ENCODE peak calls at places on chromosome 13, in six cellular contexts. A is cardiac muscle cell; K is stimulated activated CD4-positive, alpha-beta T cell treated with anti-CD3 and anti-CD28 coated beads, Interleukin-2, amount 100 ng/mL, for 48 hours; M is NCI-H460; S is HS-5; U is NT2/D1. P is an unnamed sample.

GRCh38 chr13:31639443-31640163 is 99.7 kb upstream of the RXFP2 start:
- DNase-seq in U (no peak), M (no peak), S (no peak), K (no peak), A (no peak), P (no peak)

GRCh38 chr13:110332750-110333149 is 25.7 kb downstream of the COL4A2 start:
- DNase-seq in U (no peak), K (no peak), M (no peak), A (no peak), S (no peak), P (no peak)

GRCh38 chr13:72643339-72643989 is 84.0 kb downstream of the MZT1 start:
- DNase-seq in U (no peak), K (peak; percentile 62), A (peak; percentile 47), S (no peak), M (peak; percentile 39), P (peak; percentile 64)

GRCh38 chr13:22047082-22047784 is 376.4 kb downstream of the FGF9 start:
- DNase-seq in K (no peak), S (no peak), U (no peak), M (no peak), A (no peak), P (peak; percentile 23)

GRCh38 chr13:30362869-30363268 is 55.5 kb upstream of the KATNAL1 start:
- DNase-seq in S (no peak), M (no peak), K (no peak), U (no peak), A (no peak), P (no peak)

GRCh38 chr13:71169125-71169524 is 697.9 kb downstream of the DACH1 start:
- DNase-seq in K (no peak), U (no peak), A (no peak), M (no peak), S (no peak), P (no peak)

GRCh38 chr13:26558074-26558805 is 757 bp downstream of the WASF3 start:
- DNase-seq in U (peak; percentile 1), A (peak; percentile 37), S (no peak), M (no peak), K (no peak), P (no peak)

GRCh38 chr13:32829676-32830091 is 186.5 kb upstream of the KL start:
- DNase-seq in A (no peak), S (peak; percentile 32), K (no peak), M (no peak), U (no peak), P (no peak)

GRCh38 chr13:80276371-80277289 is 64.3 kb downstream of the SPRY2 start:
- DNase-seq in U (peak; percentile 50), S (no peak), A (no peak), K (no peak), M (no peak), P (no peak)

GRCh38 chr13:101398191-101398590 is 18.1 kb downstream of the NALCN start:
- DNase-seq in S (no peak), M (no peak), A (no peak), U (no peak), K (no peak), P (no peak)

GRCh38 chr13:54733639-54734038 is 1705.0 kb downstream of the OLFM4 start:
- DNase-seq in U (peak; percentile 1), M (peak; percentile 19), S (no peak), K (no peak), A (peak; percentile 24), P (no peak)

GRCh38 chr13:20672772-20673171 is 30.7 kb upstream of the IL17D start:
- DNase-seq in U (no peak), S (no peak), A (no peak), K (no peak), M (no peak), P (no peak)

GRCh38 chr13:51620165-51620983 is 36.1 kb downstream of the WDFY2 start:
- DNase-seq in K (no peak), U (no peak), M (no peak), A (no peak), S (no peak), P (no peak)

GRCh38 chr13:67383358-67383757 is 153.2 kb upstream of the PCDH9 start:
- DNase-seq in M (no peak), K (no peak), S (no peak), U (no peak), A (no peak), P (no peak)

GRCh38 chr13:112952759-112953541 is 16.1 kb upstream of the MCF2L start:
- DNase-seq in A (no peak), U (no peak), S (no peak), K (no peak), M (no peak), P (no peak)

GRCh38 chr13:75326173-75327131 is 155.5 kb downstream of the TBC1D4 start:
- DNase-seq in K (peak; percentile 49), A (no peak), U (no peak), M (no peak), S (no peak), P (peak; percentile 70)

GRCh38 chr13:71254384-71254783 is 612.6 kb downstream of the DACH1 start:
- DNase-seq in U (no peak), A (no peak), S (no peak), M (no peak), K (no peak), P (no peak)

GRCh38 chr13:83150616-83151307 is 731.5 kb downstream of the SLITRK1 start:
- DNase-seq in U (no peak), M (no peak), A (no peak), S (no peak), K (no peak), P (no peak)

GRCh38 chr13:23902975-23903905 is 5.9 kb upstream of the C1QTNF9B start:
- DNase-seq in U (no peak), A (peak; percentile 18), K (no peak), M (no peak), S (no peak), P (no peak)

GRCh38 chr13:51970251-51970793 is 40.9 kb downstream of the ATP7B start:
- DNase-seq in U (no peak), K (no peak), S (no peak), M (no peak), A (no peak), P (no peak)

GRCh38 chr13:112114391-112114790 is 47.4 kb downstream of the SOX1 start:
- DNase-seq in U (no peak), S (no peak), A (no peak), K (no peak), M (no peak), P (no peak)

GRCh38 chr13:41222259-41222852 is 28.0 kb upstream of the KBTBD7 start:
- DNase-seq in K (peak; percentile 52), U (peak; percentile 22), M (peak; percentile 47), S (no peak), A (peak; percentile 60), P (peak; percentile 70)

GRCh38 chr13:72565893-72566292 is 161.5 kb downstream of the MZT1 start:
- DNase-seq in M (peak; percentile 27), S (no peak), K (no peak), A (peak; percentile 68), U (peak; percentile 3), P (no peak)

GRCh38 chr13:113125506-113126264 is 3.1 kb downstream of the F10 start:
- DNase-seq in U (no peak), A (no peak), S (no peak), K (no peak), M (no peak), P (no peak)

GRCh38 chr13:86569119-86569518 is 769.9 kb upstream of the SLITRK6 start:
- DNase-seq in S (no peak), A (no peak), K (no peak), M (no peak), U (no peak), P (no peak)

GRCh38 chr13:85693889-85694511 is 105.2 kb downstream of the SLITRK6 start:
- DNase-seq in U (no peak), A (no peak), K (no peak), M (peak; percentile 3), S (no peak), P (no peak)

GRCh38 chr13:41520016-41520698 is 62.8 kb downstream of the RGCC start:
- DNase-seq in K (no peak), U (no peak), A (no peak), S (no peak), M (no peak), P (no peak)

GRCh38 chr13:43036386-43037220 is 13.2 kb downstream of the DNAJC15 start:
- DNase-seq in U (no peak), K (no peak), A (no peak), M (no peak), S (no peak), P (no peak)

GRCh38 chr13:75661443-75661842 is 25.3 kb downstream of the LMO7 start:
- DNase-seq in U (no peak), S (no peak), A (no peak), M (no peak), K (no peak), P (no peak)

GRCh38 chr13:36356058-36356457 is 9.9 kb upstream of the SPART start:
- DNase-seq in S (no peak), K (no peak), M (no peak), A (no peak), U (no peak), P (no peak)

GRCh38 chr13:114161644-114162532 is 17.2 kb upstream of the CFAP97D2 start:
- DNase-seq in K (no peak), M (no peak), A (no peak), S (no peak), U (no peak), P (no peak)